ENCODE peak calls at places on chromosomes 13 and 19, in five cellular contexts. T, V, J, G and P are unnamed samples. For H3K4me1 and H3K36me3, the result is how much of the 10 kb centered on the place peaks cover.

GRCh38 chr19:3577741-3578344 is 5.1 kb downstream of the HMG20B start:
- DNase-seq in T (no peak), V (no peak), J (peak), G (no peak), P (no peak)

GRCh38 chr19:2097330-2098327 is 914 bp downstream of the IZUMO4 start:
- DNase-seq in T (no peak), V (no peak), J (peak), G (no peak), P (no peak)

GRCh38 chr13:44317752-44318550 is 55.7 kb upstream of the SERP2 start:
- DNase-seq in T (peak), V (peak), J (no peak), G (peak), P (no peak)

GRCh38 chr19:5536337-5536894 is 31.3 kb downstream of the TINCR start:
- DNase-seq in T (peak), V (peak), J (no peak), G (peak), P (peak)

GRCh38 chr19:33630880-33631627 is 9.3 kb downstream of the CHST8 start:
- DNase-seq in T (no peak), V (no peak), J (no peak), G (no peak), P (no peak)

GRCh38 chr19:47839411-47839810 is 17.7 kb downstream of the CRX start:
- DNase-seq in T (no peak), V (no peak), J (no peak), G (no peak), P (no peak)

GRCh38 chr19:35090795-35091214 is 24.8 kb upstream of the FXYD3 start:
- DNase-seq in T (no peak), V (no peak), J (no peak), G (no peak), P (no peak)

GRCh38 chr13:45621950-45622349 is 6.4 kb upstream of the ERICH6B start:
- DNase-seq in T (no peak), V (no peak), J (no peak), G (no peak), P (no peak)

GRCh38 chr13:100528820-100529219 is 59.8 kb downstream of the GGACT start:
- DNase-seq in T (no peak), V (no peak), J (no peak), G (no peak), P (no peak)

GRCh38 chr13:113958373-113958772 is 15.5 kb downstream of the C13orf46 start:
- DNase-seq in T (no peak), V (no peak), J (no peak), G (no peak), P (no peak)

GRCh38 chr13:83350569-83350968 is 531.7 kb downstream of the SLITRK1 start:
- DNase-seq in T (peak), V (peak), J (no peak), G (peak), P (peak)

GRCh38 chr19:47155141-47155540 is 24.5 kb downstream of the SAE1 start:
- DNase-seq in T (no peak), V (no peak), J (no peak), G (no peak), P (peak)

GRCh38 chr19:3398114-3398899 is 31.9 kb downstream of the NFIC start:
- DNase-seq in T (peak), V (no peak), J (no peak), G (no peak), P (no peak)

GRCh38 chr13:44396963-44397580 is 23.4 kb downstream of the SERP2 start:
- DNase-seq in T (peak), V (no peak), J (no peak), G (no peak), P (peak)

GRCh38 chr13:52158629-52159158 is 703 bp downstream of the NEK3 start:
- DNase-seq in T (peak), V (peak), J (no peak), G (peak), P (peak)

GRCh38 chr19:33063356-33064116 is 1.2 kb downstream of the RHPN2 start:
- DNase-seq in T (peak), V (peak), J (peak), G (no peak), P (peak)

GRCh38 chr13:112142401-112142930 is 75.5 kb downstream of the SOX1 start:
- DNase-seq in T (no peak), V (no peak), J (no peak), G (no peak), P (no peak)

GRCh38 chr19:16623576-16623975 is 4.4 kb downstream of the MED26 start:
- DNase-seq in T (no peak), V (no peak), J (peak), G (no peak), P (no peak)
- H3K4me1 ChIP-seq in T (under half), V (under half), J (half or more), G (under half), P (under half)

GRCh38 chr13:50864492-50864891 is 21.0 kb upstream of the DLEU7 start:
- DNase-seq in T (no peak), V (no peak), J (no peak), G (no peak), P (no peak)

GRCh38 chr13:50867641-50867952 is 24.1 kb upstream of the DLEU7 start:
- DNase-seq in T (no peak), V (no peak), J (no peak), G (no peak), P (no peak)

GRCh38 chr13:50871405-50871804 is 27.9 kb upstream of the DLEU7 start:
- DNase-seq in T (no peak), V (no peak), J (no peak), G (no peak), P (no peak)

GRCh38 chr13:50866817-50867640 is 23.5 kb upstream of the DLEU7 start:
- DNase-seq in T (no peak), V (no peak), J (no peak), G (no peak), P (no peak)
- H3K9ac ChIP-seq in T (no peak), V (no peak), J (no peak), G (no peak), P (no peak)

GRCh38 chr19:41555752-41556151 is 20.2 kb upstream of the CEACAM21 start:
- DNase-seq in T (no peak), V (no peak), J (no peak), G (no peak), P (no peak)

GRCh38 chr19:41554902-41555301 is 21.1 kb upstream of the CEACAM21 start:
- DNase-seq in T (no peak), V (no peak), J (no peak), G (no peak), P (no peak)

GRCh38 chr19:41552558-41552957 is 23.4 kb upstream of the CEACAM21 start:
- DNase-seq in T (no peak), V (no peak), J (no peak), G (no peak), P (no peak)

GRCh38 chr19:41551711-41552110 is 24.3 kb upstream of the CEACAM21 start:
- DNase-seq in T (no peak), V (no peak), J (no peak), G (no peak), P (no peak)

GRCh38 chr19:41553804-41554203 is 22.2 kb upstream of the CEACAM21 start:
- DNase-seq in T (no peak), V (no peak), J (no peak), G (no peak), P (no peak)
- H3K36me3 ChIP-seq in T (under half), V (under half), J (under half), G (under half), P (under half)

DNA sequence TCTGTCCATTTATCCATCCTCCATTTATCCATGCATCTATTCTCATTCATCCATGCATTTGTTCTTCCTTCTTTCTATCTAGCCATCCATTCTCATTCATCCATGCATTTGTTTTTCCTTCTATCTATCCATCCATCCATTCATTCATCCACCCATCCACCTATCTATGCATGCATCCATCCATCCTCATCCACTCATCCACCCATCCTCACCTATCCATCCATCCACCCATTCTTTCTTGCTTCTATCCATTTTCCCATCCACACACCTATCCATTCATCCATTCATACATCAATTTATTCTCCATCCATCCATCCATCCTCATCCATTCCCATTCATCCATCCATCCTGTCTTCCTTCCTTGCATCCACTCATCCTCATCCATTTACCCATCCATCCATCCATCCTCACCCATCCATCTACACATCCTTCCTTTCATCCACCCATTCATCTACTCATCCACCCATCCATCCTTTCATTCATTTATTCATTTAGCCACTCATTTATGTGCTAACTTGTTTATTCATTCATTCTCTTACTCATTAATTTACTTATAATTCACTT is 20.3 kb downstream of the ACTL9 start:
- DNase-seq in T (no peak), V (no peak), J (no peak), G (no peak), P (no peak)
- H3K4me1 ChIP-seq in T (under half), V (under half), J (under half), G (under half), P (under half)

GRCh38 chr13:94419304-94419943 is 60.1 kb downstream of the DCT start:
- DNase-seq in T (peak), V (peak), J (no peak), G (peak), P (no peak)
- H3K9ac ChIP-seq in T (no peak), V (no peak), J (no peak), G (no peak), P (no peak)

GRCh38 chr13:24900507-24900906 is 136.5 kb downstream of the RNF17 start:
- DNase-seq in T (no peak), V (no peak), J (no peak), G (no peak), P (no peak)
- H3K36me3 ChIP-seq in T (under half), V (under half), J (under half), G (under half), P (under half)

GRCh38 chr19:10637894-10638293 is 12.5 kb downstream of the SLC44A2 start:
- DNase-seq in T (no peak), V (no peak), J (no peak), G (no peak), P (no peak)
- H3K4me1 ChIP-seq in T (under half), V (under half), J (under half), G (under half), P (under half)

DNA sequence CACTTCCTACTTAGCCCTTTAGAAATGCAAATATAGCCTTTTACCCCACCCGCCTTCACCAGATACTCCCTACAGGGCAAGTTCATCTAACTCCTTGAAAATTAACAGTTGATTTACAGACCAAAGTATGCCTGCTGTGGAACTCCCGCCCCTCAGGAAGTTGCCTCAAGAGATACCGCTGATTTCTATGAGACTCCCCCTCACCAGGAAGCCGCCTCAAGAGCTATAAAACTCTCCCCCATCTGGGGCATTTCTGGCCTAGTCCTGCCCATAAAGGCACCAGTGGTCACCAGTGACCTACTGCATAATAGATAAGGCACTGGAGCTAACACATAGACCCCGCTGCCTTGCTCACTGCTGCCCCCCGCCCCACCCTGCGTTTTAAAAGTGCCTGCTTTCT is 201.7 kb upstream of the UBL3 start:
- DNase-seq in T (no peak), V (no peak), J (no peak), G (no peak), P (no peak)
- H3K9ac ChIP-seq in T (no peak), V (no peak), J (no peak), G (no peak), P (no peak)